ENCODE peak calls at places on chromosomes 1 and 21, in four cellular contexts. Z, O, R and C are unnamed samples.

GRCh38 chr1:112625696-112626095 is 6.1 kb downstream of the CAPZA1 start:
- DNase-seq in O (no peak), R (no peak), Z (no peak), C (no peak)

GRCh38 chr21:33945652-33946270 is 30.2 kb upstream of the ATP5PO start:
- DNase-seq in Z (no peak), O (no peak), R (no peak), C (no peak)

GRCh38 chr1:153483776-153484175 is 23.3 kb upstream of the S100A7 start:
- DNase-seq in R (no peak), O (peak; percentile 81), Z (peak; percentile 44), C (no peak)

GRCh38 chr1:14924455-14925325 is 228.9 kb upstream of the TMEM51 start:
- DNase-seq in Z (peak; percentile 56), R (no peak), O (no peak), C (peak; percentile 76)

GRCh38 chr1:167258858-167259257 is 38.2 kb downstream of the POU2F1 start:
- DNase-seq in R (no peak), Z (no peak), O (no peak), C (no peak)

GRCh38 chr1:214224605-214225354 is 56.2 kb upstream of the SMYD2 start:
- DNase-seq in O (no peak), R (no peak), Z (peak; percentile 77), C (peak; percentile 57)

GRCh38 chr1:5947978-5948680 is 44.1 kb downstream of the NPHP4 start:
- DNase-seq in O (no peak), R (no peak), Z (no peak), C (no peak)

GRCh38 chr1:206965781-206966180 is 4.5 kb downstream of the FCAMR start:
- DNase-seq in R (no peak), Z (no peak), O (no peak), C (no peak)

GRCh38 chr1:113861641-113862040 is 9.9 kb downstream of the PTPN22 start:
- DNase-seq in O (no peak), Z (no peak), R (no peak), C (no peak)